ENCODE peak calls at places on chromosomes 12 and 14, in six cellular contexts. K, C, O, A, N and V are unnamed samples.

GRCh38 chr14:23608454-23608853 is 27.7 kb upstream of the DHRS2 start:
- DNase-seq in K (no peak), C (no peak), O (no peak), A (no peak), N (no peak), V (no peak)

GRCh38 chr12:107130830-107131760 is 37.7 kb upstream of the CRY1 start:
- DNase-seq in K (no peak), C (no peak), O (no peak), A (no peak), N (no peak), V (no peak)

GRCh38 chr14:50225974-50226297 is 5.4 kb downstream of the SOS2 start:
- DNase-seq in K (no peak), C (no peak), O (no peak), A (no peak), N (no peak), V (no peak)

GRCh38 chr12:21577516-21577915 is 27.1 kb downstream of the GYS2 start:
- DNase-seq in K (no peak), C (no peak), O (no peak), A (no peak), N (no peak), V (no peak)

GRCh38 chr12:25052191-25053020 is 103.5 kb upstream of the BCAT1 start:
- DNase-seq in K (no peak), C (peak), O (peak), A (no peak), N (no peak), V (peak)

GRCh38 chr12:103880299-103881142 is 39.5 kb upstream of the NT5DC3 start:
- DNase-seq in K (peak), C (no peak), O (peak), A (peak), N (no peak), V (peak)

GRCh38 chr14:29616922-29617321 is 310.7 kb downstream of the PRKD1 start:
- DNase-seq in K (no peak), C (no peak), O (no peak), A (no peak), N (no peak), V (no peak)

GRCh38 chr12:115144425-115144824 is 460.4 kb upstream of the TBX3 start:
- DNase-seq in K (no peak), C (no peak), O (no peak), A (no peak), N (no peak), V (no peak)

GRCh38 chr12:25590021-25590721 is 37.1 kb upstream of the LMNTD1 start:
- DNase-seq in K (no peak), C (no peak), O (no peak), A (no peak), N (no peak), V (peak)

GRCh38 chr12:95605875-95606274 is 54.6 kb upstream of the USP44 start:
- DNase-seq in K (peak), C (no peak), O (no peak), A (no peak), N (no peak), V (no peak)

GRCh38 chr12:24822121-24822899 is 126.6 kb downstream of the BCAT1 start:
- DNase-seq in K (peak), C (no peak), O (peak), A (no peak), N (no peak), V (no peak)

GRCh38 chr12:43692064-43692463 is 66.5 kb downstream of the PUS7L start:
- DNase-seq in K (peak), C (no peak), O (peak), A (no peak), N (no peak), V (no peak)

GRCh38 chr14:101243587-101244338 is 317.5 kb upstream of the DIO3 start:
- DNase-seq in K (no peak), C (no peak), O (no peak), A (no peak), N (no peak), V (no peak)

GRCh38 chr14:90419200-90419599 is 22.4 kb downstream of the CALM1 start:
- DNase-seq in K (peak), C (no peak), O (peak), A (peak), N (no peak), V (no peak)

GRCh38 chr14:89027097-89027740 is 202.8 kb downstream of the TTC8 start:
- DNase-seq in K (peak), C (peak), O (peak), A (peak), N (peak), V (peak)

GRCh38 chr12:121800694-121801600 is 2.9 kb upstream of the SETD1B start:
- DNase-seq in K (peak), C (peak), O (peak), A (no peak), N (peak), V (peak)

GRCh38 chr12:80708535-80709328 is 1.3 kb downstream of the MYF6 start:
- DNase-seq in K (peak), C (no peak), O (peak), A (peak), N (no peak), V (no peak)

DNA sequence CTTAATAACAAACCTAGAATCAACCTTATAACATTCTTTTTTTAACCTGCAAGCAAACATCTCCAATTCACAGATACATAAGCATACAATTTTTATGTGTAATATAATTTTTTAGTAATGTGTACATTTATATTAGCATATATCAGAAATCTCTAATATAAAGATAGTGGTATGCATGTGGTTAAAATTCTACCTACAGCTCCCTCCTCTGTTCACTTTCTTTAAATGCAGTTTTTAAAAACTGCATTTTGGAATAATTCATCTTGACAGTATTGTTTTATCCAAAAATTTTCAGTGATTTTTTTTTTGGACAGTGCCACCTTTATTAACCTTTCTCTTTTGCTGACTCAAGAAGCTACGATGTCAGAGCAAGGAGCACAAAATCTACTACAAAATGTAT is 13.2 kb upstream of the RXYLT1 start:
- DNase-seq in K (no peak), C (no peak), O (peak), A (no peak), N (no peak), V (no peak)
- TF ChIP-seq CTCF in K (peak), C (no peak), O (peak), A (peak), N (no peak), V (peak)

DNA sequence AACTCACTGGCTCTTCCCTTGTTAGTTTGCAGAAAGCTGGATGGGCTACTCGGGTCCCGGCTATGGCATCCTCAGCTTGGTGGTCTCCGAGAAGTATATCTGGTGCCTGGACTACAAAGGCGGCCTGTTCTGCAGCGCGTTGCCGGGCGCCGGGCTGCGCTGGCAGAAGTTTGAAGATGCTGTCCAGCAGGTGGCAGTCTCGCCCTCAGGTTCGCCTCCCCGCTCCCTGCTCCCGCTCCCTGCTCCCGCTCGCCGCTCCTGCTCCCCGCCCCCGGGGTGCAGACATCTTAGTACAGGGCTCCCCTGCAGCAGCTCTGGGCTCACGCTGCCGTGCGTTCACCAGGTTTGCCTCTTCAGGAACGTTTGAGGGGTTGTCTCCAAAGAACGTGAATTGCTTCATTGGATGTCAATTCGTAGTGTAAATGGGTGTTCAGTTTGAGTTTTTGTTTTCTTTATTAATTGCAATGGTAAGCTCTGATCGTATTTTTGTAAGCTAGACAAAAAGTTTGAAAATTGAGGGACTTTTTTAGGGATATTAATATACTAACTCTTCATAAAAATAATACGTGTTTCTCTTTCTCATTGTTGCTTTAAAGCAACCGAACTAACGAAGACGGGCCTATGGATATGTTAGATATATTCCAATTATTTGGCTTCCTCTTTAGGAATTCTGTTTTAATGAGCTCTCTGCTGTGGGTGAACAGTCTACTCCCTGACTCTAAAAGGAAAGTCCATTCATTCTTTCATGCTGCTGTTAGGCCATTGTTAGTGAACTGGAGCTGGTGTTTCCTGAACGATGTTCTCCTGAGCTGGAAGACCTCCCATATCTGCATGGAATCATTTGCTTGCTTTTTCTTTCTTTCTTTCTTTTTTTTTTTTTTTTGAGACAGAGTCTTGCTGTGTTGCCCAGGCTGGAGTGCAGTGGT is 71.3 kb downstream of the ANKRD9 start:
- DNase-seq in K (peak), C (peak), O (peak), A (peak), N (peak), V (peak)
- TF ChIP-seq CTCF in K (peak), C (peak), O (peak), A (peak), N (peak), V (peak)

GRCh38 chr12:47795121-47795813 is 22.2 kb downstream of the SLC48A1 start:
- DNase-seq in K (no peak), C (no peak), O (no peak), A (no peak), N (no peak), V (no peak)
- TF ChIP-seq CTCF in K (no peak), C (no peak), O (no peak), A (no peak), N (no peak), V (no peak)

GRCh38 chr14:73760598-73761586 is 46.7 kb upstream of the PNMA1 start:
- DNase-seq in K (no peak), C (no peak), O (no peak), A (no peak), N (no peak), V (no peak)

GRCh38 chr14:73759714-73760597 is 45.8 kb upstream of the PNMA1 start:
- DNase-seq in K (peak), C (peak), O (peak), A (peak), N (peak), V (peak)

GRCh38 chr14:73758392-73759182 is 44.4 kb upstream of the PNMA1 start:
- DNase-seq in K (peak), C (peak), O (peak), A (peak), N (peak), V (peak)

GRCh38 chr14:73757876-73758391 is 43.8 kb upstream of the PNMA1 start:
- DNase-seq in K (no peak), C (no peak), O (no peak), A (no peak), N (no peak), V (no peak)

GRCh38 chr14:73759183-73759713 is 45.1 kb upstream of the PNMA1 start:
- DNase-seq in K (peak), C (peak), O (peak), A (peak), N (peak), V (peak)
- TF ChIP-seq CTCF in K (no peak), C (no peak), O (no peak), A (no peak), N (no peak), V (no peak)

DNA sequence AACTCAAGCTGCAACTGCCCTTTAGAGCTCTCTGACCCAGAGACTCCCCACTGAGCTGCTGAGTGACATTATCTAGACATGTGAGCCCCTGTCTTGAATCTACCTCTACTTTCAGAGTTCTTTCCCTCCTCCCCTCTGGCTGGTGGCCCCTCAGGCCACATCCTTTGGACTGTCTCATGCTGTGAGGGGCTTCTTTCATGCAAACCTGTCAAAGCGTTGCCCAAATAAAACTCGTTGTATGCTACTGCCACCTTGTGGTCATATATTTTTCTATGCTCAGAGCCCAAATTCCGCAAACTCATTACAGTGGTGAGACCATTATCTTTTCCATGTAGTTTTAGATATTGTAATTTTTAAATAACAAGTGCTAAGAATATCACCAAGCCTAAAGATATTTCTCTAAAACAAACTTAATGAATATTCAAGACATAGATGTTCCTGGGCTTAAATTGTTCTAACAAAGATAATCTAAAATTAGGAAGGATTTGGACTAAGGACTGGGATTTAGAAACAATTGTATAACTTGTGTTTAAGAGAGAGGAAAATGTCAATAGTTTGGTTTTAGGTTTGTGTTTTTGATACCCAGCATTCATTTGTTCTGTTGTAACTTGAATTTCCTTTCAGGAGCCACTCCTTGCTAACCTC is 338.0 kb downstream of the AACS start:
- DNase-seq in K (peak), C (no peak), O (peak), A (peak), N (no peak), V (peak)
- TF ChIP-seq CTCF in K (peak), C (peak), O (peak), A (peak), N (peak), V (peak)

DNA sequence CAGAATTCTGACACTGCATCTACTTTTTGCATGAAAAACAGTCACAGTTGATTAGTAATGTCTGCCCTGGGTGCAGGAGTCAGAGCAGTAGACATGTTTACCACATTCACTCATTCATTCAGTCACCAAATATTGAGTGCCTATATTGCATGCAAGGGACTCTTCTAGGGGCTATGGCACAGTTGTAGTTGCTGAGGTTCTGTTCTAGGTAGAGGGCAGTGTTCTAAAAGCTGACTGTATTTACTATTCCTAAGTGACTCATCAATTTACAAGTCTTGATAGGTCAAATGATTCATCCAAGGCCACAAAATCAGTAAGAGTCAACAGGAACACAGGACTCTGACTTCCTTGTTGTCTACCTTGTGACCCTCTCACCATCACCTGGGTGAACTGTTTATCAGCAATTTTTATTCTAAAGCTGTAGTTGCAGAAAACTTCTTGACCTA is 223.0 kb downstream of the KTN1 start:
- DNase-seq in K (no peak), C (no peak), O (peak), A (no peak), N (no peak), V (peak)
- TF ChIP-seq CTCF in K (no peak), C (no peak), O (peak), A (no peak), N (no peak), V (no peak)

DNA sequence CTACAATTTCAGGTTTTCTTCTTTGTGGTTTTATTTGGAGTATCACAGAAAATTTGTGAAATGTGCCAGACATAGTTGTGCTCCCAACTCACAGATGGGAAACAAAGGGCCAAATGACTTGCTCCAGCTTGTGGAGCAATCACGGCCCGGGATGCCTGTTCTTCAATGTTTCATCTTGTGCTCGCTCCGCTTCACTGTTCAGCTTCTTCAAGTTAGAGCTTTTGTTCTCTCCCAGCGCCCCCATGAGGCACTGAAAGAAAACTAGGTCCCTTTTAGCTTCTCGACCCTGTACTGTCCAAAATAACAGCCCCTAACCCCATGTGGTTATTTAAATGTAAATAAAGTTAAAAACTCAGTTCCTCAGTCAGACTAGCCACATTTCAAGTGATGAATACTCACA is 187.9 kb upstream of the STXBP6 start:
- DNase-seq in K (no peak), C (no peak), O (peak), A (peak), N (no peak), V (no peak)
- TF ChIP-seq CTCF in K (no peak), C (no peak), O (no peak), A (no peak), N (peak), V (no peak)

GRCh38 chr12:78120866-78121590 is 290.3 kb downstream of the NAV3 start:
- DNase-seq in K (peak), C (no peak), O (peak), A (no peak), N (no peak), V (no peak)
- TF ChIP-seq CTCF in K (peak), C (no peak), O (peak), A (no peak), N (peak), V (no peak)

DNA sequence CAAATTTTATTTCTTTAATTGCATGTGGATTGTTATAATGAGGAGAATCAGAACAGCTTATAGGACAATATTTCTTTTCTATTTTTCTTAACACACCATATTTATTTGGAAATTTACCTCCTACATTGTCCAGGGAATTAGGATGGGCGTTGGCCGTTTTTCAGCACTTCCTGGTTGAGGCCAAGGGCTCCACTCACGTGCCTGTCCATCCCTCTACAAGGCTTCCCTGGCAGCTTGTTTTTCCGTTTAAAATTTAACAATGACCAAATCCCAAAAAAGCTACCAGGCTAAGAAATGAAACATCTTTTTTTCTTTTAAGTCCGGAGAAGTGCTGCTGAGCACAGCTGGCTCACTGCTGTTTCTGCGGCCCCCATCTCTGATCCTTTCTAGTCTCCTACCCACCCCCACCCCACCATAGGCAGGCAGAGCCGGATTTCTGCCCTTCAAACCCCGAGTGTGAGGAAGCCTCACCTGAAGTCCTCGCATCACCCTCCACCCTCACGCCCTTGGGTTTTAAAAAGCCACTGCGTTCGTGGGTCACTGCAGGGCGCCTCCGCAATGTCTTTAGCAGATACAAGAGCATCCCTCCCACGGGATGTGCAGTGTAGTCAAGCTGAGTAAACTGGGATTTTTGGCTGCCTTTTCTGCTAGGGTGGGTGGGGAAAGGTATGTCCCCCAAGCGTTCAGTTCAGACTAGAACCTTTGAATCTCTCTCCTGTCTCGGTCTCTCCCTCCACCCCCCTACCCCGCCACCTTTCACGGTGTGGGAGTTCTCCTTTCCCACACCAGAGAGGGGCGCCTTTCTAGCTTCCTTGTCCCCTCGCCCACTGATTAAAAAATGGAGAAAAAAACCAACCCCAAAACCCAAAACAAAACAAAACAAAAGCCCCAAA is 767 bp upstream of the FAR2 start:
- DNase-seq in K (peak), C (no peak), O (peak), A (no peak), N (peak), V (peak)
- TF ChIP-seq CTCF in K (peak), C (no peak), O (peak), A (no peak), N (no peak), V (no peak)

GRCh38 chr14:72920008-72920407 is 6.3 kb upstream of the DCAF4 start:
- DNase-seq in K (no peak), C (no peak), O (no peak), A (no peak), N (no peak), V (no peak)
- TF ChIP-seq CTCF in K (peak), C (no peak), O (peak), A (no peak), N (no peak), V (no peak)